ENCODE peak calls at places on chromosomes 3 and 15, in four cellular contexts. Z is HCT116, B is A549, N is H1. R is an unnamed sample.

GRCh38 chr3:115111632-115112031 is 35.5 kb downstream of the ZBTB20 start:
- DNase-seq in Z (no peak), B (no peak), N (no peak), R (no peak)

GRCh38 chr3:21017115-21017852 is 733.7 kb downstream of the ZNF385D start:
- DNase-seq in Z (no peak), B (peak; percentile 17), N (peak; percentile 31), R (no peak)

GRCh38 chr15:38613085-38613484 is 48.5 kb upstream of the RASGRP1 start:
- DNase-seq in Z (no peak), N (no peak), B (no peak), R (no peak)

GRCh38 chr15:83955806-83956265 is 279.7 kb upstream of the GOLGA6L4 start:
- DNase-seq in N (no peak), Z (no peak), B (no peak), R (no peak)

GRCh38 chr3:14843321-14843720 is 24.6 kb downstream of the FGD5 start:
- DNase-seq in B (no peak), Z (no peak), N (no peak), R (no peak)

GRCh38 chr15:39172380-39173281 is 408.2 kb upstream of the THBS1 start:
- DNase-seq in Z (no peak), B (no peak), N (no peak), R (peak; percentile 79)

GRCh38 chr3:20558161-20558560 is 372.2 kb upstream of the SGO1 start:
- DNase-seq in Z (no peak), N (no peak), B (no peak), R (no peak)

GRCh38 chr3:67518196-67518595 is 136.2 kb downstream of the SUCLG2 start:
- DNase-seq in N (no peak), B (no peak), Z (no peak), R (no peak)

GRCh38 chr3:39019299-39019698 is 32.4 kb downstream of the SCN11A start:
- DNase-seq in B (no peak), Z (no peak), N (no peak), R (no peak)

GRCh38 chr3:52314495-52314894 is 1.6 kb upstream of the DNAH1 start:
- DNase-seq in N (no peak), Z (no peak), B (no peak), R (no peak)

GRCh38 chr3:134037168-134037567 is 7.4 kb upstream of the SLCO2A1 start:
- DNase-seq in B (no peak), Z (no peak), N (no peak), R (no peak)

GRCh38 chr15:81948142-81948709 is 97.6 kb downstream of the MEX3B start:
- DNase-seq in B (no peak), N (no peak), Z (no peak), R (no peak)

GRCh38 chr15:74786659-74787165 is 4.8 kb downstream of the CSK start:
- DNase-seq in Z (no peak), N (no peak), B (no peak), R (no peak)

GRCh38 chr3:16888785-16889607 is 4.2 kb downstream of the PLCL2 start:
- DNase-seq in B (no peak), N (no peak), Z (no peak), R (no peak)

GRCh38 chr3:185824051-185824466 is 783 bp downstream of the IGF2BP2 start:
- DNase-seq in Z (no peak), N (no peak), B (no peak), R (no peak)

GRCh38 chr3:142028174-142028833 is 121.0 kb downstream of the TFDP2 start:
- DNase-seq in B (peak; percentile 68), N (no peak), Z (peak; percentile 68), R (peak; percentile 90)

GRCh38 chr3:52245322-52246263 is at the start of gene PPM1M:
- DNase-seq in Z (no peak), B (peak; percentile 35), N (no peak), R (peak; percentile 31)

GRCh38 chr3:60431599-60431958 is 819.7 kb downstream of the FHIT start:
- DNase-seq in Z (no peak), B (peak; percentile 1), N (peak; percentile 27), R (peak; percentile 48)

GRCh38 chr15:42102646-42103235 is 8.4 kb upstream of the PLA2G4D start:
- DNase-seq in B (no peak), Z (no peak), N (no peak), R (peak; percentile 49)

GRCh38 chr15:62866366-62866765 is 176.2 kb upstream of the TPM1 start:
- DNase-seq in B (no peak), N (no peak), Z (no peak), R (no peak)

GRCh38 chr3:65876028-65876420 is 162.7 kb downstream of the MAGI1 start:
- DNase-seq in B (no peak), N (no peak), Z (no peak), R (no peak)

GRCh38 chr15:81643773-81644172 is 269.8 kb upstream of the TMC3 start:
- DNase-seq in Z (no peak), B (no peak), N (no peak), R (peak; percentile 1)

GRCh38 chr15:48143856-48144255 is 23.1 kb downstream of the SLC24A5 start:
- DNase-seq in B (no peak), N (no peak), Z (no peak), R (peak; percentile 24)

GRCh38 chr3:10609134-10609533 is 103.7 kb upstream of the ATP2B2 start:
- DNase-seq in Z (no peak), B (no peak), N (no peak), R (no peak)

GRCh38 chr3:151835751-151836550 is 22.0 kb downstream of the AADAC start:
- DNase-seq in Z (no peak), B (peak; percentile 41), N (no peak), R (peak; percentile 64)

GRCh38 chr3:185131602-185132256 is 21.1 kb downstream of the C3orf70 start:
- DNase-seq in N (no peak), Z (no peak), B (no peak), R (no peak)

GRCh38 chr3:179404307-179404706 is 47.0 kb downstream of the GNB4 start:
- DNase-seq in N (no peak), Z (no peak), B (no peak), R (no peak)

GRCh38 chr3:100008081-100008698 is 106.1 kb downstream of the FILIP1L start:
- DNase-seq in N (no peak), B (no peak), Z (no peak), R (no peak)

GRCh38 chr3:43709022-43709421 is 18.3 kb downstream of the ABHD5 start:
- DNase-seq in N (no peak), Z (no peak), B (no peak), R (peak; percentile 81)

GRCh38 chr3:86923071-86923476 is 67.9 kb downstream of the VGLL3 start:
- DNase-seq in Z (no peak), B (peak; percentile 29), N (no peak), R (peak; percentile 75)

GRCh38 chr15:28919201-28919627 is 33.4 kb downstream of the APBA2 start:
- DNase-seq in N (no peak), Z (no peak), B (peak; percentile 43), R (no peak)

GRCh38 chr3:157662171-157662570 is 159.0 kb upstream of the VEPH1 start:
- DNase-seq in B (no peak), Z (no peak), N (no peak), R (no peak)

GRCh38 chr3:16401273-16401672 is 112.2 kb downstream of the RFTN1 start:
- DNase-seq in B (no peak), N (no peak), Z (no peak), R (no peak)

DNA sequence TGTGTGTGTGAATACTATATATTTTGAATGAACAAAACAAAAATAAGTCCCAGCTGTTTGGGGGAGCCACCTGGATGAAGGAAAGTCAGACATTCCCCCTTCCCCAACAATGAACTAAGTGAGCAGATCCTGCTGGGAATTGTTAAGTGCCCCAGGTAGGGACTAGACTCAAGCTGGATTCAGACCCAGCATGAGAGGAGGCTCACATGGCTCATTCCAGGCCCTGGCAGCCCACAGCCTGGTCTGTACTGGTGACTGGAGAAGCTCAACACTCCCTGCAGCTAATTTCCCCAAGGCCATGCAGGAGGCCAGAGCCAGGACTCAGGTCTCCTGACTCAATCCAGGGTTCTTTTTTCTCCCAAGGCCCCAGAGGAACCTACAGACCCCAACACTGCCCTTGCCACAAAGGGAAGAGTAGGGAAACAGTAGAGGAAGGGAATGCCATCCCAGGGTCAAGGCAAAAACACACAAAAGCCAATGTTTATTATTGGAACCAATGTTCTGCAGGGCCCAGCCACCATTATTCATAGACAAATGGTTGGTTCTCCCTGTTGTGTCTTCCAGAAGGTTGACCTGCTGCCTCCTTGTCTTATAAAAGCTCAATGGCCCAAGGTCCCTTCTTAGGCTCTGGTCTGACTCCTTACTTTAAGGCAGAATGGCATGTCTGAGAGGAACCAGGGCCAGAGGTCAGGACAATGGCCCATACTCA is 9.5 kb downstream of the IGDCC4 start:
- DNase-seq in Z (no peak), N (no peak), B (no peak), R (no peak)
- TF ChIP-seq RAD21 in Z (no peak), N (no peak), B (no peak), R (no peak)

DNA sequence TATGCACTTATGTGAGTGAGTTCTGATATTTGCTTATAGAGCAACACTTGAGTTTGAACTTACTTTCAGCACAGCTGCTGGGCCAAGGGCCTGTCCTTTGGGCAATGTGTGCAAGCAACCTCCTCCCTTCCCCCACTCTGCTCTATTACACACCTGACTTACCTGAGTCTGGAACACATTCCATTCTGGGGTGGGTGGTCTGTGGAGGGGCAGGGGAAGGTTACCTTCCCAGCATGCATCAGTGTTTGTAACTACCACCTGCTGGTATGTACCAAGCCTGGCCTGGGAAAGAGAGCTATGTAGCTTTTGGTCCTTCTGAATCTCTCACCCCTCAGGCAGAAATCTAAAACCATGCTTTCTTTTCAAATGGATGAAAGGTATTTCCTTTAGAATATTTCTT is 103.0 kb downstream of the ISL2 start:
- DNase-seq in N (peak; percentile 53), Z (no peak), B (no peak), R (no peak)
- H3K27ac ChIP-seq in N (no peak overlapping the region), Z (no peak overlapping the region), B (no peak overlapping the region), R (no peak overlapping the region)

DNA sequence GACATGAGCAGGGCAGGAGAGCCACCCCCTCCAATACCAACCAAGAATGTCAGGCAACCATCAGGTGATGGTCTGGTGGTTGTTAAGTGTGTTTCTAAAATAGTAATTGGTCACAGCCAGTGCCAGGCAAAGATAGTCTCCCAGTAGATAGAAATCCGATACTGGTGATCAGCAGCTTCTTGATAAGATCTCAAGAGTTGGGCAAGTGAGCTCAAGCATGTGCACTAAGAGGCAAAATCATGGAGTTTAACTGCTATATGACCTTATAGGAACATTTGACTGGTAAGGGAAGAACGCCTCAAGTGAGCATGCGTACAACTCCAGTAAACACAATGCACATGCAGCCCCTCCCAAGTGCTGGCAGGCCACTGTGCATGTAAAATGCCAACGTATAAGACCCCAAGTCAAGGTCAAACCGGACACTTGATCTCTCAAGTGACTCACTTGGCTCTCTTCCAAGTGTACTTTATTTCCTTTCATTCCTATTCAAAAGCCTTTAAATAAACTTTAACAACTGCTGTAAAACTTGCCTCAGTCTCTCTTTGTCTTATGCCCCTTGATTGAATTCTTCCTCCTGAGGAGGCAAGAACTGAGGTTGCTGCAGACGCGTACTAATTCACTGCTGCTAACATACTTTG is 36.0 kb upstream of the CBLB start:
- DNase-seq in B (no peak), N (no peak), Z (no peak), R (peak; percentile 23)
- TF ChIP-seq RAD21 in B (no peak), N (no peak), Z (no peak), R (no peak)

GRCh38 chr15:99167640-99168039 is 62.8 kb downstream of the SYNM start:
- DNase-seq in Z (no peak), B (no peak), N (no peak), R (no peak)
- H3K27ac ChIP-seq in Z (no peak overlapping the region), B (no peak overlapping the region), N (no peak overlapping the region), R (no peak overlapping the region)